ENCODE peak calls at places on chromosomes 7 and 10, in ten cellular contexts. B, C, S, E, O, Z, T, X, L and Q are unnamed samples.

GRCh38 chr7:117827861-117828260 is 45.4 kb downstream of the CTTNBP2 start:
- DNase-seq in B (no peak), C (no peak), S (no peak), E (no peak), O (no peak), Z (no peak), T (no peak), X (no peak), L (no peak), Q (no peak)

GRCh38 chr7:155506854-155507337 is 39.5 kb downstream of the CNPY1 start:
- DNase-seq in B (peak), C (no peak), S (no peak), E (no peak), O (no peak), Z (no peak), T (no peak), X (peak), L (no peak), Q (no peak)

GRCh38 chr10:86646933-86647332 is 7.4 kb upstream of the OPN4 start:
- DNase-seq in B (no peak), C (no peak), S (no peak), E (no peak), O (no peak), Z (no peak), T (no peak), X (no peak), L (no peak), Q (no peak)

GRCh38 chr10:70145666-70146488 is 623 bp downstream of the TYSND1 start:
- DNase-seq in B (peak), C (peak), S (peak), E (peak), O (peak), Z (peak), T (peak), X (peak), L (peak), Q (peak)

GRCh38 chr10:23994459-23995046 is 214.4 kb upstream of the KIAA1217 start:
- DNase-seq in B (no peak), C (no peak), S (peak), E (peak), O (no peak), Z (peak), T (no peak), X (peak), L (peak), Q (no peak)

GRCh38 chr7:15440482-15440881 is 121.3 kb downstream of the AGMO start:
- DNase-seq in B (no peak), C (no peak), S (no peak), E (no peak), O (no peak), Z (no peak), T (no peak), X (no peak), L (no peak), Q (no peak)

GRCh38 chr7:11831383-11831726 is 643 bp downstream of the THSD7A start:
- DNase-seq in B (no peak), C (no peak), S (no peak), E (no peak), O (no peak), Z (no peak), T (no peak), X (no peak), L (no peak), Q (no peak)

GRCh38 chr10:123582084-123582989 is 83.8 kb upstream of the GPR26 start:
- DNase-seq in B (peak), C (peak), S (peak), E (peak), O (peak), Z (peak), T (peak), X (peak), L (peak), Q (no peak)

GRCh38 chr7:30069096-30069867 is 41.1 kb downstream of the PLEKHA8 start:
- DNase-seq in B (no peak), C (no peak), S (no peak), E (no peak), O (no peak), Z (no peak), T (no peak), X (no peak), L (no peak), Q (no peak)

GRCh38 chr10:43130756-43131155 is 7.5 kb upstream of the CSGALNACT2 start:
- DNase-seq in B (peak), C (no peak), S (no peak), E (no peak), O (no peak), Z (peak), T (no peak), X (no peak), L (no peak), Q (no peak)

GRCh38 chr10:24642921-24643678 is 80.6 kb downstream of the ARHGAP21 start:
- DNase-seq in B (no peak), C (no peak), S (peak), E (peak), O (no peak), Z (no peak), T (no peak), X (peak), L (peak), Q (no peak)

GRCh38 chr10:124717911-124718734 is 26.1 kb downstream of the FAM53B start:
- DNase-seq in B (peak), C (peak), S (no peak), E (peak), O (peak), Z (peak), T (no peak), X (no peak), L (no peak), Q (no peak)

GRCh38 chr10:114081911-114082583 is 38.4 kb downstream of the ADRB1 start:
- DNase-seq in B (no peak), C (no peak), S (no peak), E (no peak), O (no peak), Z (no peak), T (no peak), X (no peak), L (no peak), Q (no peak)

GRCh38 chr7:105298439-105298894 is 90.3 kb downstream of the SRPK2 start:
- DNase-seq in B (no peak), C (no peak), S (no peak), E (no peak), O (no peak), Z (no peak), T (no peak), X (no peak), L (no peak), Q (no peak)